ENCODE peak calls at places on chromosomes 2 and 18, in seven cellular contexts. G, A, E, K, Z, C and X are unnamed samples.
A peak's percentile ranks its signal among the peaks of the same experiment; 100 is the strongest.

GRCh38 chr18:14086459-14087231 is 45.6 kb downstream of the ZNF519 start:
- DNase-seq in G (peak; percentile 59), C (no peak), E (peak; percentile 52), K (peak; percentile 28), A (peak; percentile 10), Z (no peak), X (peak; percentile 69)

GRCh38 chr2:47771211-47771610 is 11.7 kb upstream of the MSH6 start:
- DNase-seq in G (peak; percentile 98), K (peak; percentile 99), Z (no peak), C (peak; percentile 71), E (peak; percentile 29), A (no peak), X (peak; percentile 71)

GRCh38 chr2:121134728-121135127 is 150.3 kb downstream of the TFCP2L1 start:
- DNase-seq in G (no peak), E (no peak), Z (no peak), A (no peak), C (no peak), K (no peak), X (no peak)

GRCh38 chr2:106094101-106094860 is 99.8 kb downstream of the UXS1 start:
- DNase-seq in K (no peak), A (no peak), C (no peak), G (no peak), Z (no peak), E (no peak), X (no peak)

GRCh38 chr2:40466332-40466731 is 14.4 kb upstream of the SLC8A1 start:
- DNase-seq in C (no peak), K (no peak), E (no peak), Z (no peak), A (no peak), G (no peak), X (no peak)

GRCh38 chr2:10163498-10164486 is 41.3 kb downstream of the RRM2 start:
- DNase-seq in C (no peak), Z (no peak), K (no peak), A (no peak), E (peak; percentile 35), G (no peak), X (no peak)

GRCh38 chr18:75530548-75531211 is 103.2 kb upstream of the SMIM21 start:
- DNase-seq in A (no peak), C (no peak), E (no peak), K (no peak), Z (no peak), G (peak; percentile 20), X (no peak)

GRCh38 chr2:100819365-100820345 is at the start of gene NPAS2:
- DNase-seq in G (peak; percentile 65), E (peak; percentile 86), C (peak; percentile 49), Z (peak; percentile 64), A (no peak), K (no peak), X (peak; percentile 69)

GRCh38 chr2:195486987-195487644 is 169.9 kb upstream of the SLC39A10 start:
- DNase-seq in A (no peak), C (peak; percentile 53), E (no peak), Z (no peak), K (peak; percentile 83), G (peak; percentile 79), X (peak; percentile 94)

GRCh38 chr18:61528961-61529360 is 195.7 kb downstream of the CDH20 start:
- DNase-seq in Z (no peak), A (no peak), K (peak; percentile 40), C (no peak), G (no peak), E (no peak), X (no peak)

GRCh38 chr2:38159621-38160020 is 83.7 kb upstream of the CYP1B1 start:
- DNase-seq in E (no peak), A (no peak), K (no peak), Z (no peak), C (no peak), G (peak; percentile 43), X (no peak)

GRCh38 chr2:69677914-69678313 is 34.4 kb upstream of the AAK1 start:
- DNase-seq in Z (no peak), C (no peak), K (no peak), G (no peak), E (no peak), A (no peak), X (no peak)

GRCh38 chr2:130842770-130843169 is 6.1 kb downstream of the ARHGEF4 start:
- DNase-seq in K (no peak), G (no peak), E (peak; percentile 80), Z (no peak), A (no peak), C (no peak), X (no peak)

GRCh38 chr2:204846471-204846870 is 301.2 kb downstream of the PARD3B start:
- DNase-seq in C (no peak), G (no peak), E (no peak), Z (no peak), K (no peak), A (no peak), X (no peak)

GRCh38 chr2:12504443-12504842 is 212.3 kb upstream of the TRIB2 start:
- DNase-seq in K (peak; percentile 66), C (no peak), G (no peak), E (no peak), Z (no peak), A (no peak), X (no peak)

GRCh38 chr2:119156105-119156890 is 2.3 kb downstream of the C1QL2 start:
- DNase-seq in C (peak; percentile 10), E (peak; percentile 86), G (no peak), K (no peak), Z (no peak), A (no peak), X (no peak)